ENCODE peak calls at places on chromosomes 4 and X, in eight cellular contexts. H is activated CD8-positive, alpha-beta memory T cell treated with anti-CD3 and anti-CD28 coated beads for 4 hours; F is glutamatergic neuron; Y is stimulated activated CD8-positive, alpha-beta memory T cell treated with anti-CD3 and anti-CD28 coated beads, Interleukin-7, amount 100 ng/mL, for 48 hours; A is GM04504; R is progenitor cell of endocrine pancreas; B is AG20443; C is foreskin fibroblast. K is an unnamed sample.

GRCh38 chr4:81135501-81135900 is 79.5 kb downstream of the PRKG2 start:
- DNase-seq in R (no peak), B (no peak), A (no peak), Y (no peak), F (no peak), C (no peak), H (no peak), K (no peak)

GRCh38 chr4:123587983-123588494 is 191.4 kb downstream of the SPRY1 start:
- DNase-seq in A (peak), C (peak), B (peak), F (no peak), R (no peak), Y (no peak), H (no peak), K (no peak)

GRCh38 chrX:134908235-134908834 is 82.5 kb upstream of the SMIM10 start:
- DNase-seq in F (no peak), R (no peak), H (no peak), A (no peak), Y (no peak), B (no peak), C (peak), K (peak)

GRCh38 chrX:12421918-12422317 is 283.6 kb downstream of the FRMPD4 start:
- DNase-seq in C (no peak), B (no peak), R (no peak), Y (no peak), H (no peak), F (no peak), A (no peak), K (no peak)

GRCh38 chr4:110005461-110006056 is 92.9 kb downstream of the EGF start:
- DNase-seq in H (no peak), C (peak), A (peak), Y (no peak), F (no peak), B (peak), R (no peak), K (peak)

GRCh38 chr4:175590205-175590604 is 221.9 kb downstream of the GPM6A start:
- DNase-seq in F (no peak), Y (no peak), H (no peak), C (no peak), B (no peak), A (no peak), R (no peak), K (no peak)

GRCh38 chrX:47172549-47172948 is 21.1 kb upstream of the UBA1 start:
- DNase-seq in R (no peak), H (no peak), B (no peak), Y (no peak), C (no peak), A (no peak), F (no peak), K (no peak)

GRCh38 chrX:13043938-13044337 is 482 bp downstream of the FAM9C start:
- DNase-seq in F (no peak), Y (no peak), R (no peak), B (no peak), A (no peak), H (no peak), C (no peak), K (no peak)

GRCh38 chr4:3291969-3292570 is 751 bp upstream of the RGS12 start:
- DNase-seq in C (peak), H (no peak), Y (no peak), B (peak), R (peak), A (no peak), F (peak), K (no peak)

GRCh38 chr4:113328514-113328913 is 279.1 kb downstream of the ANK2 start:
- DNase-seq in C (no peak), H (no peak), Y (no peak), A (no peak), F (peak), B (no peak), R (no peak), K (peak)

GRCh38 chr4:145218251-145218650 is 37.9 kb upstream of the OTUD4 start:
- DNase-seq in F (no peak), B (no peak), H (no peak), Y (no peak), C (no peak), R (no peak), A (no peak), K (no peak)

GRCh38 chr4:33072340-33073089 is 2352.3 kb downstream of the PCDH7 start:
- DNase-seq in B (no peak), R (no peak), Y (no peak), H (no peak), C (no peak), F (no peak), A (no peak), K (no peak)

GRCh38 chr4:157781361-157781760 is 391.5 kb downstream of the GASK1B start:
- DNase-seq in R (no peak), A (no peak), B (no peak), C (no peak), H (no peak), F (no peak), Y (no peak), K (no peak)

GRCh38 chrX:74579597-74580209 is 34.7 kb downstream of the RLIM start:
- DNase-seq in F (no peak), C (peak), A (no peak), B (peak), Y (no peak), H (no peak), R (no peak), K (no peak)

GRCh38 chrX:139967300-139967699 is 2.0 kb upstream of the CXorf66 start:
- DNase-seq in C (no peak), H (no peak), A (no peak), B (peak), F (no peak), R (no peak), Y (no peak), K (no peak)

GRCh38 chr4:113603926-113604325 is 157.6 kb downstream of the CAMK2D start:
- DNase-seq in R (no peak), F (no peak), H (no peak), A (no peak), C (no peak), Y (no peak), B (peak), K (no peak)

GRCh38 chr4:78863254-78863869 is 75.9 kb downstream of the PAQR3 start:
- DNase-seq in H (no peak), R (no peak), Y (no peak), B (no peak), A (no peak), C (no peak), F (no peak), K (no peak)

GRCh38 chr4:147056951-147057630 is 111.4 kb upstream of the TTC29 start:
- DNase-seq in R (no peak), F (no peak), C (no peak), Y (no peak), B (no peak), H (no peak), A (no peak), K (no peak)

GRCh38 chr4:2535386-2536192 is 858 bp upstream of the FAM193A start:
- DNase-seq in F (peak), Y (peak), C (peak), H (peak), B (peak), A (peak), R (peak), K (no peak)

GRCh38 chrX:111823068-111823467 is 52.9 kb upstream of the TRPC5OS start:
- DNase-seq in B (peak), C (no peak), R (no peak), A (no peak), H (no peak), Y (no peak), F (peak), K (peak)

GRCh38 chr4:98092833-98093439 is 50.3 kb downstream of the STPG2 start:
- DNase-seq in B (peak), C (peak), F (no peak), R (no peak), Y (no peak), H (no peak), A (peak), K (no peak)

GRCh38 chrX:47482065-47482511 is 934 bp downstream of the ZNF41 start:
- DNase-seq in B (no peak), R (no peak), C (no peak), Y (peak), A (no peak), H (no peak), F (no peak), K (no peak)